ENCODE peak calls at places on chromosomes 12 and 14, in ten cellular contexts. C is EL; A is fibroblast of the conjunctiva; R is activated CD8-positive, alpha-beta T cell treated with anti-CD3 and anti-CD28 coated beads, Interleukin-2, amount 10 ng/mL, durations not matched to agents 7 days and 5 days; P is heart left ventricle; B is cardiac muscle cell; I is right cardiac atrium; T is NCI-H1105 treated with DMSO at 0.1 percent for 48 hours; Z is ovary; H is NCI-H2081. Q is an unnamed sample.

GRCh38 chr14:64507376-64508156 is 3.0 kb downstream of the ZBTB1 start:
- DNase-seq in C (no peak), A (no peak), R (no peak), P (no peak), B (no peak), I (no peak), T (no peak), Z (no peak), H (peak; percentile 4), Q (no peak)

GRCh38 chr14:99733551-99734405 is 49.7 kb downstream of the CYP46A1 start:
- DNase-seq in C (no peak), A (no peak), R (no peak), P (peak; percentile 54), B (no peak), I (peak; percentile 58), T (no peak), Z (peak; percentile 15), H (no peak), Q (no peak)

GRCh38 chr14:101933209-101933608 is 31.2 kb upstream of the DYNC1H1 start:
- DNase-seq in C (no peak), A (no peak), R (no peak), P (no peak), B (no peak), I (no peak), T (no peak), Z (no peak), H (no peak), Q (no peak)

GRCh38 chr12:123886931-123887582 is 85.6 kb downstream of the CCDC92 start:
- DNase-seq in C (no peak), A (no peak), R (no peak), P (no peak), B (no peak), I (no peak), T (no peak), Z (no peak), H (no peak), Q (no peak)

GRCh38 chr14:65230287-65230728 is 128.0 kb upstream of the MAX start:
- DNase-seq in C (no peak), A (no peak), R (no peak), P (peak; percentile 55), B (peak; percentile 37), I (peak; percentile 82), T (peak; percentile 93), Z (peak; percentile 32), H (peak; percentile 57), Q (no peak)

GRCh38 chr14:37985826-37986470 is 221.8 kb upstream of the SSTR1 start:
- DNase-seq in C (peak; percentile 67), A (peak; percentile 30), R (peak; percentile 69), P (peak; percentile 24), B (peak; percentile 76), I (peak; percentile 14), T (peak; percentile 30), Z (no peak), H (peak; percentile 30), Q (peak; percentile 32)

GRCh38 chr14:39055786-39056474 is 47.1 kb downstream of the SEC23A start:
- DNase-seq in C (no peak), A (no peak), R (no peak), P (no peak), B (peak; percentile 2), I (no peak), T (no peak), Z (no peak), H (no peak), Q (no peak)

GRCh38 chr12:21819236-21819635 is 44.7 kb upstream of the KCNJ8 start:
- DNase-seq in C (peak; percentile 85), A (no peak), R (no peak), P (no peak), B (no peak), I (no peak), T (no peak), Z (no peak), H (no peak), Q (no peak)

GRCh38 chr14:52473557-52473956 is 78.7 kb downstream of the TXNDC16 start:
- DNase-seq in C (peak; percentile 49), A (peak; percentile 57), R (no peak), P (no peak), B (no peak), I (no peak), T (peak; percentile 41), Z (no peak), H (no peak), Q (no peak)

GRCh38 chr14:102803139-102803538 is 25.9 kb downstream of the TRAF3 start:
- DNase-seq in C (no peak), A (no peak), R (no peak), P (no peak), B (no peak), I (no peak), T (no peak), Z (no peak), H (no peak), Q (no peak)

GRCh38 chr12:106760184-106760531 is 14.3 kb upstream of the RIC8B start:
- DNase-seq in C (no peak), A (no peak), R (peak; percentile 56), P (no peak), B (peak; percentile 47), I (no peak), T (no peak), Z (no peak), H (no peak), Q (no peak)

GRCh38 chr12:108822458-108823205 is 34.8 kb downstream of the SSH1 start:
- DNase-seq in C (no peak), A (no peak), R (no peak), P (no peak), B (no peak), I (no peak), T (no peak), Z (no peak), H (no peak), Q (no peak)

GRCh38 chr12:97312570-97313135 is 150.0 kb upstream of the RMST start:
- DNase-seq in C (no peak), A (no peak), R (no peak), P (no peak), B (no peak), I (no peak), T (no peak), Z (no peak), H (no peak), Q (no peak)

GRCh38 chr14:73748858-73749357 is 34.7 kb upstream of the PNMA1 start:
- DNase-seq in C (no peak), A (no peak), R (no peak), P (no peak), B (no peak), I (no peak), T (no peak), Z (no peak), H (no peak), Q (no peak)

Q was measured in D341Med.